ENCODE peak calls at places on chromosome 3, in five cellular contexts. Z is neural progenitor cell, K is NCI-H748 treated with DMSO at 0.1 percent for 48 hours, O is ELR, Y is fibroblast of the aortic adventitia. M is an unnamed sample.

GRCh38 chr3:45985532-45986302 is 9.9 kb downstream of the FYCO1 start:
- DNase-seq in Z (no peak), K (no peak), O (no peak), Y (peak), M (no peak)

GRCh38 chr3:108097326-108098035 is 6.7 kb upstream of the CD47 start:
- DNase-seq in Z (no peak), K (no peak), O (no peak), Y (no peak), M (no peak)

GRCh38 chr3:14152963-14153355 is 25.4 kb downstream of the XPC start:
- DNase-seq in Z (no peak), K (no peak), O (no peak), Y (no peak), M (no peak)

GRCh38 chr3:108234387-108234957 is 12.2 kb upstream of the IFT57 start:
- DNase-seq in Z (no peak), K (no peak), O (no peak), Y (no peak), M (peak)

GRCh38 chr3:123511726-123512125 is 62.8 kb upstream of the ADCY5 start:
- DNase-seq in Z (no peak), K (no peak), O (no peak), Y (no peak), M (no peak)

GRCh38 chr3:46987485-46988401 is 8.3 kb downstream of the NBEAL2 start:
- DNase-seq in Z (no peak), K (no peak), O (peak), Y (no peak), M (peak)

GRCh38 chr3:40631341-40631995 is 106.7 kb downstream of the ZNF621 start:
- DNase-seq in Z (no peak), K (no peak), O (no peak), Y (no peak), M (peak)

GRCh38 chr3:54877675-54878544 is 49.9 kb downstream of the LRTM1 start:
- DNase-seq in Z (no peak), K (no peak), O (no peak), Y (no peak), M (peak)

GRCh38 chr3:124384527-124384926 is 345.7 kb upstream of the UMPS start:
- DNase-seq in Z (no peak), K (no peak), O (no peak), Y (no peak), M (no peak)

GRCh38 chr3:11510001-11510760 is 133.5 kb downstream of the VGLL4 start:
- DNase-seq in Z (peak), K (peak), O (no peak), Y (no peak), M (peak)